ENCODE peak calls at places on chromosomes 1 and 21, in eight cellular contexts. U is tibial nerve, H is fibroblast of mammary gland, N is left lung, J is HFF-Myc, M is psoas muscle, I is Peyer's patch, O is lower lobe of right lung. T is an unnamed sample.
A peak's percentile ranks its signal among the peaks of the same experiment; 100 is the strongest.

GRCh38 chr1:6959491-6959890 is 174.2 kb downstream of the CAMTA1 start:
- DNase-seq in N (no peak), H (no peak), I (no peak), J (no peak), M (no peak), O (no peak), U (no peak), T (no peak)

GRCh38 chr1:157277281-157277680 is 139.1 kb upstream of the ETV3 start:
- DNase-seq in M (no peak), U (no peak), O (no peak), H (no peak), I (no peak), N (no peak), J (no peak), T (no peak)

GRCh38 chr1:202270871-202271326 is 70.8 kb downstream of the UBE2T start:
- DNase-seq in N (no peak), M (no peak), O (no peak), H (no peak), U (no peak), J (no peak), I (peak; percentile 35), T (no peak)

GRCh38 chr21:45991606-45992301 is 10.2 kb downstream of the COL6A1 start:
- DNase-seq in H (no peak), O (no peak), N (peak; percentile 50), I (no peak), M (no peak), J (no peak), U (peak; percentile 7), T (no peak)

GRCh38 chr1:220702733-220703704 is 12.9 kb downstream of the C1orf115 start:
- DNase-seq in M (no peak), H (no peak), I (no peak), O (no peak), J (no peak), U (no peak), N (no peak), T (no peak)

GRCh38 chr1:156908541-156908940 is 11.9 kb upstream of the LRRC71 start:
- DNase-seq in I (no peak), J (no peak), M (no peak), H (no peak), U (no peak), N (peak; percentile 76), O (peak; percentile 32), T (no peak)

GRCh38 chr1:214108097-214108446 is 120.3 kb downstream of the PROX1 start:
- DNase-seq in I (no peak), O (no peak), M (no peak), H (no peak), N (no peak), J (no peak), U (no peak), T (no peak)

GRCh38 chr1:1199141-1199960 is 7.0 kb downstream of the TNFRSF18 start:
- DNase-seq in U (no peak), N (peak; percentile 65), O (peak; percentile 43), M (peak; percentile 11), I (peak; percentile 44), H (no peak), J (no peak), T (no peak)

GRCh38 chr1:193568451-193568985 is 382.1 kb upstream of the B3GALT2 start:
- DNase-seq in M (no peak), O (no peak), J (no peak), I (no peak), N (no peak), H (no peak), U (no peak), T (no peak)

GRCh38 chr1:205495237-205495823 is 9.1 kb upstream of the CDK18 start:
- DNase-seq in H (no peak), N (no peak), J (no peak), M (no peak), U (no peak), I (no peak), O (no peak), T (no peak)

GRCh38 chr1:27726173-27726793 is 522 bp downstream of the FAM76A start:
- DNase-seq in N (no peak), U (no peak), I (peak; percentile 70), H (peak; percentile 21), J (no peak), O (peak; percentile 80), M (peak; percentile 54), T (peak; percentile 27)

GRCh38 chr1:23664837-23665795 is 26.5 kb upstream of the RPL11 start:
- DNase-seq in I (no peak), J (no peak), H (peak; percentile 52), O (no peak), U (no peak), M (no peak), N (no peak), T (no peak)

GRCh38 chr1:47621483-47621882 is 183.6 kb downstream of the FOXD2 start:
- DNase-seq in J (no peak), O (no peak), H (no peak), U (no peak), N (no peak), I (no peak), M (no peak), T (no peak)

GRCh38 chr1:22208265-22208972 is 65.5 kb upstream of the WNT4 start:
- DNase-seq in N (no peak), M (no peak), J (no peak), U (no peak), O (no peak), I (no peak), H (no peak), T (no peak)
- TF ChIP-seq CTCF in N (no peak), M (peak; percentile 48), J (peak; percentile 12), U (no peak), O (no peak), I (peak; percentile 14), H (no peak), T (peak; percentile 51)

GRCh38 chr1:107277022-107277421 is 136.2 kb downstream of the NTNG1 start:
- DNase-seq in I (peak; percentile 55), U (no peak), O (no peak), H (peak; percentile 65), N (no peak), J (peak; percentile 10), M (no peak), T (no peak)
- TF ChIP-seq CTCF in I (peak; percentile 39), U (peak; percentile 19), O (peak; percentile 38), H (peak; percentile 71), N (peak; percentile 32), J (peak; percentile 54), M (peak; percentile 38), T (peak; percentile 61)

GRCh38 chr21:34885636-34886553 is 163.2 kb downstream of the RUNX1 start:
- DNase-seq in O (no peak), H (no peak), I (peak; percentile 71), J (no peak), M (peak; percentile 29), U (no peak), N (peak; percentile 75), T (no peak)
- TF ChIP-seq CTCF in O (no peak), H (no peak), I (peak; percentile 9), J (no peak), M (no peak), U (no peak), N (no peak), T (peak; percentile 5)

GRCh38 chr1:3858231-3858981 is 1.1 kb downstream of the DFFB start:
- DNase-seq in M (peak; percentile 21), I (peak; percentile 54), N (peak; percentile 78), U (no peak), J (peak; percentile 10), O (peak; percentile 51), H (peak; percentile 28), T (no peak)
- TF ChIP-seq CTCF in M (no peak), I (no peak), N (no peak), U (no peak), J (peak; percentile 24), O (no peak), H (no peak), T (peak; percentile 39)